ENCODE peak calls at places on chromosomes 16 and 17, in five cellular contexts. A is RWPE1, M is AG04450, K is COR-L47, S is ELF-1. P is an unnamed sample.

GRCh38 chr17:28327709-28328108 is 7.6 kb downstream of the IFT20 start:
- DNase-seq in A (no peak), M (no peak), K (no peak), S (no peak), P (no peak)

GRCh38 chr16:29806096-29806579 is at the start of gene MAZ:
- DNase-seq in A (peak), M (peak), K (peak), S (no peak), P (no peak)

GRCh38 chr16:12675852-12676251 is 127.8 kb downstream of the CPPED1 start:
- DNase-seq in A (no peak), M (no peak), K (no peak), S (no peak), P (peak)

GRCh38 chr17:77491921-77492445 is 351.2 kb downstream of the SEC14L1 start:
- DNase-seq in A (no peak), M (no peak), K (no peak), S (no peak), P (no peak)

GRCh38 chr16:57507414-57508083 is 21.3 kb upstream of the DOK4 start:
- DNase-seq in A (no peak), M (no peak), K (peak), S (no peak), P (no peak)

GRCh38 chr17:57447357-57448019 is 191.2 kb downstream of the MSI2 start:
- DNase-seq in A (no peak), M (no peak), K (no peak), S (no peak), P (no peak)

GRCh38 chr17:45248132-45248936 is 13.6 kb downstream of the SPATA32 start:
- DNase-seq in A (peak), M (no peak), K (peak), S (peak), P (no peak)

GRCh38 chr17:40203131-40203530 is 16.0 kb upstream of the WIPF2 start:
- DNase-seq in A (no peak), M (no peak), K (no peak), S (no peak), P (no peak)

GRCh38 chr17:44607836-44608690 is 48.2 kb upstream of the MEIOC start:
- DNase-seq in A (no peak), M (peak), K (peak), S (peak), P (no peak)

GRCh38 chr17:40827746-40828453 is 5.5 kb upstream of the KRT10 start:
- DNase-seq in A (peak), M (no peak), K (no peak), S (no peak), P (no peak)

GRCh38 chr17:79097226-79098055 is 22.8 kb downstream of the ENGASE start:
- DNase-seq in A (no peak), M (no peak), K (no peak), S (no peak), P (no peak)

GRCh38 chr17:33667052-33667509 is 374.0 kb upstream of the ASIC2 start:
- DNase-seq in A (peak), M (no peak), K (no peak), S (no peak), P (no peak)

GRCh38 chr17:17798573-17799255 is 38.1 kb downstream of the SREBF1 start:
- DNase-seq in A (no peak), M (no peak), K (no peak), S (no peak), P (no peak)

GRCh38 chr16:84739349-84740124 is 39.7 kb downstream of the USP10 start:
- DNase-seq in A (peak), M (peak), K (no peak), S (no peak), P (no peak)

GRCh38 chr16:83838151-83838550 is 30.4 kb downstream of the HSBP1 start:
- DNase-seq in A (no peak), M (no peak), K (no peak), S (no peak), P (no peak)

GRCh38 chr16:85213926-85214294 is 101.6 kb upstream of the CIBAR2 start:
- DNase-seq in A (no peak), M (no peak), K (no peak), S (no peak), P (no peak)

GRCh38 chr16:58501242-58502131 is 1.5 kb downstream of the NDRG4 start:
- DNase-seq in A (no peak), M (no peak), K (peak), S (peak), P (no peak)

GRCh38 chr17:21098934-21099687 is 27.7 kb upstream of the DHRS7B start:
- DNase-seq in A (peak), M (peak), K (peak), S (peak), P (peak)

GRCh38 chr17:82692268-82692667 is 6.2 kb downstream of the RAB40B start:
- DNase-seq in A (no peak), M (no peak), K (no peak), S (no peak), P (no peak)

GRCh38 chr17:27888072-27888471 is 5.1 kb downstream of the LYRM9 start:
- DNase-seq in A (no peak), M (no peak), K (no peak), S (no peak), P (no peak)

GRCh38 chr17:10316986-10317834 is 55.6 kb downstream of the MYH13 start:
- DNase-seq in A (no peak), M (no peak), K (no peak), S (peak), P (no peak)

GRCh38 chr16:68309798-68310197 is 948 bp downstream of the SLC7A6OS start:
- DNase-seq in A (no peak), M (no peak), K (no peak), S (no peak), P (no peak)

GRCh38 chr17:14875557-14876412 is 389.3 kb downstream of the PMP22 start:
- DNase-seq in A (no peak), M (no peak), K (no peak), S (no peak), P (no peak)

GRCh38 chr16:67150058-67150832 is 553 bp downstream of the B3GNT9 start:
- DNase-seq in A (no peak), M (no peak), K (peak), S (peak), P (no peak)

GRCh38 chr17:27381007-27381501 is 75.2 kb upstream of the KSR1 start:
- DNase-seq in A (peak), M (no peak), K (peak), S (peak), P (no peak)

GRCh38 chr16:66372078-66372897 is 5.8 kb downstream of the CDH5 start:
- DNase-seq in A (no peak), M (no peak), K (no peak), S (no peak), P (no peak)

GRCh38 chr17:3695723-3696411 is at the start of gene P2RX5:
- DNase-seq in A (no peak), M (no peak), K (no peak), S (peak), P (no peak)

GRCh38 chr17:4565209-4566141 is 5.1 kb upstream of the GGT6 start:
- DNase-seq in A (peak), M (peak), K (peak), S (peak), P (no peak)

GRCh38 chr17:39069114-39069756 is 82.2 kb downstream of the PLXDC1 start:
- DNase-seq in A (peak), M (no peak), K (peak), S (peak), P (no peak)

GRCh38 chr17:79840204-79840988 is 1.2 kb upstream of the CBX4 start:
- DNase-seq in A (no peak), M (no peak), K (no peak), S (peak), P (no peak)

P was measured in HS-27A.